ENCODE peak calls at places on chromosomes 7 and 10, in ten cellular contexts. One of them, this sample, is unnamed.

GRCh38 chr7:23971031-23971430 is 261.0 kb downstream of the STK31 start:
- DNase-seq in suprapubic skin: no peak
- DNase-seq in sigmoid colon: no peak
- DNase-seq in HCT116: no peak
- DNase-seq in stomach: no peak
- DNase-seq in HL-60: no peak
- DNase-seq in breast epithelium: no peak
- DNase-seq in prostate gland: no peak
- DNase-seq in spleen: no peak
- DNase-seq in H1: no peak
- DNase-seq in this sample: no peak

GRCh38 chr7:28096713-28097112 is 83.9 kb downstream of the JAZF1 start:
- DNase-seq in HL-60: peak; percentile 57
- DNase-seq in H1: no peak
- DNase-seq in sigmoid colon: peak; percentile 83
- DNase-seq in breast epithelium: peak; percentile 42
- DNase-seq in stomach: peak; percentile 49
- DNase-seq in HCT116: peak; percentile 42
- DNase-seq in spleen: no peak
- DNase-seq in suprapubic skin: no peak
- DNase-seq in prostate gland: peak; percentile 66
- DNase-seq in this sample: peak; percentile 35

GRCh38 chr10:119251315-119251708 is 43.9 kb downstream of the GRK5 start:
- DNase-seq in HL-60: no peak
- DNase-seq in stomach: no peak
- DNase-seq in prostate gland: no peak
- DNase-seq in suprapubic skin: no peak
- DNase-seq in spleen: peak; percentile 22
- DNase-seq in breast epithelium: no peak
- DNase-seq in HCT116: no peak
- DNase-seq in sigmoid colon: peak; percentile 88
- DNase-seq in H1: no peak
- DNase-seq in this sample: no peak

GRCh38 chr10:72511414-72511813 is 114.5 kb downstream of the MICU1 start:
- DNase-seq in HCT116: no peak
- DNase-seq in stomach: no peak
- DNase-seq in sigmoid colon: no peak
- DNase-seq in breast epithelium: no peak
- DNase-seq in suprapubic skin: no peak
- DNase-seq in spleen: no peak
- DNase-seq in prostate gland: no peak
- DNase-seq in HL-60: peak; percentile 80
- DNase-seq in H1: no peak
- DNase-seq in this sample: no peak

GRCh38 chr7:113085781-113086390 is 741 bp downstream of the GPR85 start:
- DNase-seq in spleen: no peak
- DNase-seq in HCT116: no peak
- DNase-seq in sigmoid colon: no peak
- DNase-seq in breast epithelium: no peak
- DNase-seq in prostate gland: no peak
- DNase-seq in H1: no peak
- DNase-seq in HL-60: peak; percentile 25
- DNase-seq in suprapubic skin: no peak
- DNase-seq in stomach: no peak
- DNase-seq in this sample: no peak

GRCh38 chr10:76086571-76087260 is 655.3 kb downstream of the LRMDA start:
- DNase-seq in stomach: no peak
- DNase-seq in sigmoid colon: peak; percentile 89
- DNase-seq in breast epithelium: no peak
- DNase-seq in HCT116: no peak
- DNase-seq in HL-60: peak; percentile 21
- DNase-seq in H1: no peak
- DNase-seq in spleen: no peak
- DNase-seq in prostate gland: peak; percentile 77
- DNase-seq in suprapubic skin: no peak
- DNase-seq in this sample: no peak

GRCh38 chr10:44045020-44045419 is 339.9 kb downstream of the CXCL12 start:
- DNase-seq in HL-60: no peak
- DNase-seq in HCT116: no peak
- DNase-seq in H1: no peak
- DNase-seq in spleen: no peak
- DNase-seq in stomach: no peak
- DNase-seq in suprapubic skin: no peak
- DNase-seq in sigmoid colon: no peak
- DNase-seq in prostate gland: no peak
- DNase-seq in breast epithelium: no peak
- DNase-seq in this sample: no peak

GRCh38 chr7:157253850-157254249 is 83.0 kb upstream of the DNAJB6 start:
- DNase-seq in prostate gland: peak; percentile 90
- DNase-seq in spleen: no peak
- DNase-seq in H1: no peak
- DNase-seq in breast epithelium: peak; percentile 84
- DNase-seq in HL-60: no peak
- DNase-seq in suprapubic skin: no peak
- DNase-seq in sigmoid colon: no peak
- DNase-seq in HCT116: no peak
- DNase-seq in stomach: peak; percentile 94
- DNase-seq in this sample: no peak

GRCh38 chr10:69439813-69440506 is 11.3 kb upstream of the TSPAN15 start:
- DNase-seq in stomach: peak; percentile 64
- DNase-seq in H1: no peak
- DNase-seq in prostate gland: peak; percentile 30
- DNase-seq in spleen: peak; percentile 51
- DNase-seq in sigmoid colon: peak; percentile 65
- DNase-seq in suprapubic skin: no peak
- DNase-seq in HCT116: no peak
- DNase-seq in breast epithelium: peak; percentile 61
- DNase-seq in HL-60: peak; percentile 89
- DNase-seq in this sample: no peak

GRCh38 chr10:130021373-130021950 is 57.4 kb upstream of the EBF3 start:
- DNase-seq in spleen: no peak
- DNase-seq in sigmoid colon: no peak
- DNase-seq in prostate gland: no peak
- DNase-seq in HCT116: no peak
- DNase-seq in suprapubic skin: no peak
- DNase-seq in breast epithelium: no peak
- DNase-seq in H1: no peak
- DNase-seq in stomach: no peak
- DNase-seq in HL-60: peak; percentile 67
- DNase-seq in this sample: no peak

GRCh38 chr10:77249901-77250459 is 387.6 kb downstream of the KCNMA1 start:
- DNase-seq in spleen: no peak
- DNase-seq in sigmoid colon: no peak
- DNase-seq in breast epithelium: no peak
- DNase-seq in prostate gland: no peak
- DNase-seq in HCT116: no peak
- DNase-seq in suprapubic skin: no peak
- DNase-seq in H1: no peak
- DNase-seq in stomach: no peak
- DNase-seq in HL-60: no peak
- DNase-seq in this sample: no peak

GRCh38 chr7:37247881-37248280 is 200.8 kb downstream of the ELMO1 start:
- DNase-seq in prostate gland: no peak
- DNase-seq in HL-60: no peak
- DNase-seq in breast epithelium: no peak
- DNase-seq in suprapubic skin: no peak
- DNase-seq in stomach: no peak
- DNase-seq in sigmoid colon: no peak
- DNase-seq in HCT116: no peak
- DNase-seq in H1: no peak
- DNase-seq in spleen: no peak
- DNase-seq in this sample: no peak

GRCh38 chr7:113216038-113216437 is 97.7 kb upstream of the SMIM30 start:
- DNase-seq in H1: no peak
- DNase-seq in suprapubic skin: no peak
- DNase-seq in prostate gland: no peak
- DNase-seq in sigmoid colon: no peak
- DNase-seq in stomach: no peak
- DNase-seq in breast epithelium: no peak
- DNase-seq in spleen: no peak
- DNase-seq in HL-60: no peak
- DNase-seq in HCT116: no peak
- DNase-seq in this sample: no peak

GRCh38 chr7:35975851-35976454 is 175.1 kb downstream of the SEPTIN7 start:
- DNase-seq in breast epithelium: no peak
- DNase-seq in stomach: no peak
- DNase-seq in sigmoid colon: no peak
- DNase-seq in prostate gland: peak; percentile 73
- DNase-seq in spleen: no peak
- DNase-seq in HCT116: peak; percentile 79
- DNase-seq in H1: peak; percentile 31
- DNase-seq in suprapubic skin: no peak
- DNase-seq in HL-60: peak; percentile 80
- DNase-seq in this sample: no peak

DNA sequence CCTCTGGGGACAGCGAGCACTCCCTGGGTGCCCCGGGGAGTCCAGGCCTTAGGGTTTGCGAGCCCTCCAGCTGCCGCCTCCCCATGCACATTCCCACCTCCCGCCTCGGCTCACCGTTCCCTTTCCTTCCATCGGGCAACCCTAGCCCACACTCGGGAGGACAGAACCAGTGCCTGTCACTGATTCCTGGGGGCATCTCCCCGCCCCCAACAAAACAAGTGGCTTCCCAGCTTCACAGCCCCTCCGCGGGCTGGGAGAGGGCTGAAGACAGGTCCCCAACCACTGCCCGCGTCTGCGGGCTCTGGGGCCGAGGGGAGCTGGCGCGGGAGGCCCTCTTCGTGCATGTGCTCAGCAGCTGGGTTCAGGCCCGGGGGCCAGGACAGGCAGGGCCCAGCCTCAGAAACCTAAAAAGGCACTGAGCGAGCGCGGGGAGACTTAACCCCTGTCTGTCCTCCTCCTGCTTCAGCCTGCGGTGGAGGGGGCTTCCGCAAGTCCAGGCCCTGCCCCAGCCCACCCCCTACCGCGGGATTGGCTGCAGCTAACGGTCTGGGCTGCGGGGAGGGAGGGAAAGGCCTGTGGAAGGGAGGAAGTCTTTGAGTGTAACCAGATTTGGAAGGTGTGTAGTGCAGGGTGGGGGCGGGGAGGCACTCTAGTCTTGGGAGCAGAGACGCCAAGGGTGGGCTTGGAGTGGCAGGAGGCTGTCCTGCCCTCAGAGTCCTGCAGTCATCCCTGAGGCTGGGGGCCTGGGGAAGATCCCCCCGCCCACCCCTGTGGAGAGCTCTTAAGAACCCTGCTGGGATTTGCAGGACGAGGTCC is 1.2 kb downstream of the FLNC start:
- DNase-seq in suprapubic skin: no peak
- DNase-seq in prostate gland: no peak
- DNase-seq in spleen: peak; percentile 74
- DNase-seq in sigmoid colon: peak; percentile 97
- DNase-seq in H1: no peak
- DNase-seq in HL-60: peak; percentile 50
- DNase-seq in HCT116: no peak
- DNase-seq in breast epithelium: no peak
- DNase-seq in stomach: no peak
- DNase-seq in this sample: no peak
- TF ChIP-seq POLR2AphosphoS5 in suprapubic skin: no peak
- TF ChIP-seq POLR2AphosphoS5 in prostate gland: peak; percentile 16
- TF ChIP-seq POLR2AphosphoS5 in spleen: no peak
- TF ChIP-seq POLR2AphosphoS5 in sigmoid colon: peak; percentile 90
- TF ChIP-seq POLR2AphosphoS5 in H1: no peak
- TF ChIP-seq POLR2AphosphoS5 in HL-60: no peak
- TF ChIP-seq POLR2AphosphoS5 in HCT116: no peak
- TF ChIP-seq POLR2AphosphoS5 in breast epithelium: no peak
- TF ChIP-seq POLR2AphosphoS5 in stomach: no peak
- TF ChIP-seq POLR2AphosphoS5 in this sample: no peak

GRCh38 chr10:12481956-12482355 is 132.6 kb downstream of the CAMK1D start:
- DNase-seq in suprapubic skin: no peak
- DNase-seq in breast epithelium: no peak
- DNase-seq in sigmoid colon: no peak
- DNase-seq in HL-60: no peak
- DNase-seq in stomach: no peak
- DNase-seq in spleen: peak; percentile 24
- DNase-seq in H1: no peak
- DNase-seq in prostate gland: no peak
- DNase-seq in HCT116: no peak
- DNase-seq in this sample: no peak
- TF ChIP-seq POLR2AphosphoS5 in suprapubic skin: no peak
- TF ChIP-seq POLR2AphosphoS5 in breast epithelium: no peak
- TF ChIP-seq POLR2AphosphoS5 in sigmoid colon: no peak
- TF ChIP-seq POLR2AphosphoS5 in HL-60: no peak
- TF ChIP-seq POLR2AphosphoS5 in stomach: no peak
- TF ChIP-seq POLR2AphosphoS5 in spleen: no peak
- TF ChIP-seq POLR2AphosphoS5 in H1: no peak
- TF ChIP-seq POLR2AphosphoS5 in prostate gland: no peak
- TF ChIP-seq POLR2AphosphoS5 in HCT116: no peak
- TF ChIP-seq POLR2AphosphoS5 in this sample: no peak

GRCh38 chr10:92463582-92463981 is 110.3 kb downstream of the IDE start:
- DNase-seq in sigmoid colon: no peak
- DNase-seq in HCT116: no peak
- DNase-seq in suprapubic skin: no peak
- DNase-seq in spleen: no peak
- DNase-seq in breast epithelium: no peak
- DNase-seq in stomach: no peak
- DNase-seq in prostate gland: no peak
- DNase-seq in HL-60: no peak
- DNase-seq in H1: no peak
- DNase-seq in this sample: no peak

GRCh38 chr10:92470026-92470425 is 103.9 kb downstream of the IDE start:
- DNase-seq in sigmoid colon: no peak
- DNase-seq in spleen: no peak
- DNase-seq in suprapubic skin: no peak
- DNase-seq in prostate gland: no peak
- DNase-seq in HL-60: peak; percentile 63
- DNase-seq in H1: no peak
- DNase-seq in stomach: no peak
- DNase-seq in HCT116: no peak
- DNase-seq in breast epithelium: no peak
- DNase-seq in this sample: no peak

GRCh38 chr10:92464364-92464763 is 109.5 kb downstream of the IDE start:
- DNase-seq in suprapubic skin: no peak
- DNase-seq in H1: no peak
- DNase-seq in spleen: no peak
- DNase-seq in sigmoid colon: no peak
- DNase-seq in prostate gland: no peak
- DNase-seq in HCT116: no peak
- DNase-seq in breast epithelium: no peak
- DNase-seq in HL-60: no peak
- DNase-seq in stomach: no peak
- DNase-seq in this sample: no peak
- TF ChIP-seq POLR2AphosphoS5 in suprapubic skin: no peak
- TF ChIP-seq POLR2AphosphoS5 in H1: no peak
- TF ChIP-seq POLR2AphosphoS5 in spleen: no peak
- TF ChIP-seq POLR2AphosphoS5 in sigmoid colon: no peak
- TF ChIP-seq POLR2AphosphoS5 in prostate gland: no peak
- TF ChIP-seq POLR2AphosphoS5 in HCT116: no peak
- TF ChIP-seq POLR2AphosphoS5 in breast epithelium: no peak
- TF ChIP-seq POLR2AphosphoS5 in HL-60: no peak
- TF ChIP-seq POLR2AphosphoS5 in stomach: no peak
- TF ChIP-seq POLR2AphosphoS5 in this sample: no peak

DNA sequence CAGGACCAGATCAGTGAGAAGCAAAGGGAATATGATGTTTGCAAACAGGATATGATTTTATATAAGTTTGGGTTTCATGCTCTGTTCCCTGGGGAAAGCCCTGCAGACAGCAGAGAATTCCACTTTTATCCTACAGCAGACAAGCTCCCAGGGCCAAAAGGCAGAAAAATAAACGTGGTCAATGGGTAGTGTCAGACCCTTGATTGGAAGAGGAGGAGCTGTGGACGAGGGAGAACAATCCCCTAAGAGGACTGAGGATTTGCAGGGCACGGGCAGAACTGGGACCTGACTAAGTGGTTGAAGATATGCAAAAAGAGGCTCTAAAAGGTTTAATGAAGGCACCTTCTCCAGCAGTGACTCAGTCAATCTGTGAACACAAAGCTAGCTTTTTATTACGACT is 275.3 kb downstream of the HDAC9 start:
- DNase-seq in stomach: no peak
- DNase-seq in breast epithelium: no peak
- DNase-seq in sigmoid colon: no peak
- DNase-seq in prostate gland: no peak
- DNase-seq in H1: no peak
- DNase-seq in HL-60: no peak
- DNase-seq in suprapubic skin: no peak
- DNase-seq in spleen: no peak
- DNase-seq in HCT116: no peak
- DNase-seq in this sample: no peak
- TF ChIP-seq POLR2AphosphoS5 in stomach: no peak
- TF ChIP-seq POLR2AphosphoS5 in breast epithelium: no peak
- TF ChIP-seq POLR2AphosphoS5 in sigmoid colon: no peak
- TF ChIP-seq POLR2AphosphoS5 in prostate gland: no peak
- TF ChIP-seq POLR2AphosphoS5 in H1: no peak
- TF ChIP-seq POLR2AphosphoS5 in HL-60: no peak
- TF ChIP-seq POLR2AphosphoS5 in suprapubic skin: no peak
- TF ChIP-seq POLR2AphosphoS5 in spleen: no peak
- TF ChIP-seq POLR2AphosphoS5 in HCT116: no peak
- TF ChIP-seq POLR2AphosphoS5 in this sample: no peak